ENCODE peak calls at places on chromosomes 12 and 14, in nine cellular contexts. L is Panc1, C is small intestine, R is foreskin fibroblast, Z is lower leg skin, P is lung, Y is fibroblast of mammary gland, Q is WERI-Rb-1, V is osteoblast. K is an unnamed sample.

GRCh38 chr14:35114036-35114435 is 7.8 kb downstream of the PPP2R3C start:
- DNase-seq in Q (no peak), Y (no peak), V (no peak), C (no peak), Z (no peak), R (no peak), P (no peak), L (no peak), K (no peak)

GRCh38 chr12:47882796-47883546 is 21.8 kb downstream of the VDR start:
- DNase-seq in C (peak; percentile 89), P (peak; percentile 60), R (no peak), Z (no peak), L (no peak), Q (no peak), V (peak; percentile 15), Y (no peak), K (no peak)

GRCh38 chr12:107179883-107180282 is 86.5 kb upstream of the CRY1 start:
- DNase-seq in R (no peak), Y (peak; percentile 13), C (no peak), V (no peak), L (no peak), Z (no peak), Q (no peak), P (no peak), K (no peak)

GRCh38 chr14:31410048-31410654 is 10.2 kb downstream of the HEATR5A start:
- DNase-seq in Y (no peak), Z (no peak), Q (no peak), L (no peak), R (no peak), C (no peak), P (no peak), V (no peak), K (no peak)

GRCh38 chr12:120015313-120015712 is 26.3 kb downstream of the BICDL1 start:
- DNase-seq in C (no peak), R (no peak), V (no peak), Z (no peak), Y (no peak), P (no peak), L (no peak), Q (no peak), K (no peak)

GRCh38 chr14:24204163-24205146 is 1.0 kb upstream of the TSSK4 start:
- DNase-seq in R (no peak), P (no peak), L (no peak), Q (no peak), Z (peak; percentile 20), C (no peak), Y (no peak), V (peak; percentile 18), K (no peak)

GRCh38 chr14:94173885-94174621 is at the start of gene PPP4R4:
- DNase-seq in R (peak; percentile 38), V (peak; percentile 98), P (peak; percentile 90), C (peak; percentile 61), Z (peak; percentile 96), L (no peak), Y (peak; percentile 54), Q (peak; percentile 98), K (peak; percentile 90)

GRCh38 chr12:32455607-32456063 is 56.3 kb downstream of the FGD4 start:
- DNase-seq in Q (no peak), V (peak; percentile 88), R (peak; percentile 48), C (peak; percentile 70), P (no peak), Y (peak; percentile 84), Z (no peak), L (peak; percentile 55), K (no peak)

GRCh38 chr12:40942326-40942725 is 245.8 kb upstream of the PDZRN4 start:
- DNase-seq in P (no peak), Y (peak; percentile 27), L (no peak), R (peak; percentile 2), V (no peak), C (no peak), Q (no peak), Z (no peak), K (no peak)

DNA sequence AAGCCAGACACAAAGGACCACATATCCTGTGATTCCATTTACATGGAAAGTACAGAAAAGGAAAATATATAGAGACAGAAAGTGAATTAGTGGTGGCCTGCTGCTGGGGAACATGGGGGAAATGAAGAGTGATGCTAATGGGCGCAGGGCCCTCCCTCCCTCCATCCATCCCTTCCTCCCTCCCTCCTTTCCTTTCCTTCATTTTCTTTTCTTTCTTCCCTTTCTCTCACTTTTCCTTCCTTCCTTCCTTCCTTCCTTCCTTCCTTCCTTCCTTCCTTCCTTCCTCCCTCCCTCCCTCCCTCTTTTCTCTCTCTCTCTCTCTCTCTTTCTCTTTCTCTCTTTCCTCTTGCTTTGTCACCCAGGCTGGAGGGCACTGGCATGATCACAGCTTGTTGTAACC is 37.3 kb downstream of the ARL6IP4 start:
- DNase-seq in P (no peak), Y (no peak), R (no peak), Z (no peak), L (no peak), C (no peak), Q (no peak), V (no peak), K (peak; percentile 5)
- H3K4me3 ChIP-seq in P (no peak overlapping the region), Y (no peak overlapping the region), R (no peak overlapping the region), Z (no peak overlapping the region), L (no peak overlapping the region), C (no peak overlapping the region), Q (no peak overlapping the region), V (no peak overlapping the region), K (no peak overlapping the region)

DNA sequence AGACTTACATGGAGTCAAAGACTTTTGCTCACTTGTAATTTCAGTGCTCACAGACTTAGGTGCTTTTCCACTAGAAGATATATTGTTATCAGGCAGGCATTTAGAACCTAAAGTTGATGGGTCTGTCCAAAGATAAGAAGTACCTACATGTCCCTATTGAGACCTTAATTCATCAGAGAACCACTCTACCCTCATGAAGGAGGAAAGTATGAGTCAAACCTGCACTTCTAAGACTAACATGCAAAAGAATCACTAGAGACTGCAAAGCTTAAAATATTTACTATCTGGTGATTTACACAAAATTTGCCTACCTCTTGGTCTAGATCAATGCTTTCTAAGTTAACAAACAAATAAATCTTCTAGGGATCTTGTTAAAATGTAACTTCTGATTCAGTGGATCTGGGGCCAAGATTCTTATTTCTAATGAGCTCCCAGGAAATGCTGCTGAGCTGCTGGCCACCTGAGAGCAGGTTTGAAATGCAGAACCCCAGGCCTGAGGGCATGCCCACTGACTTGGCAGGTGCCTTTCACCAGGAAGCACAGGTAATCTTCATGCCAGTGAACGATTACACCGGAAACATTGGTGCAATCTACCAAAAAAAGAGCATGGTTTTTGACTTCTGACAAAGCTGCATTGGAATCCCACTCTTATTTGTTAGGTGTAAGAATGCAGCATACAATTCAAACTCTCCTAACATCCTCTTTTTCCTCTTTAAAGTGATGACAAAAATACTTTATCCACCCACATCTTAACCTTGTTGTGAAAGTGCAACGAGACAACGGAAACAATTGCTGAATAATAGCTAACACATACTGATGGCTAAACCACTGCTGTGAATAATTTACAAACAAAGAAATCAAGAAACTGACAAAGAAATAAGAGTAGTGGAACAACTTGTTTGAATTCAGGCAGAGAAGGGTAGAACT is 214.2 kb downstream of the ADAMTS20 start:
- DNase-seq in R (no peak), C (no peak), Z (no peak), L (no peak), P (no peak), V (no peak), Y (peak; percentile 45), Q (no peak), K (no peak)
- H3K4me3 ChIP-seq in R (no peak overlapping the region), C (no peak overlapping the region), Z (no peak overlapping the region), L (no peak overlapping the region), P (no peak overlapping the region), V (no peak overlapping the region), Y (no peak overlapping the region), Q (no peak overlapping the region), K (no peak overlapping the region)

DNA sequence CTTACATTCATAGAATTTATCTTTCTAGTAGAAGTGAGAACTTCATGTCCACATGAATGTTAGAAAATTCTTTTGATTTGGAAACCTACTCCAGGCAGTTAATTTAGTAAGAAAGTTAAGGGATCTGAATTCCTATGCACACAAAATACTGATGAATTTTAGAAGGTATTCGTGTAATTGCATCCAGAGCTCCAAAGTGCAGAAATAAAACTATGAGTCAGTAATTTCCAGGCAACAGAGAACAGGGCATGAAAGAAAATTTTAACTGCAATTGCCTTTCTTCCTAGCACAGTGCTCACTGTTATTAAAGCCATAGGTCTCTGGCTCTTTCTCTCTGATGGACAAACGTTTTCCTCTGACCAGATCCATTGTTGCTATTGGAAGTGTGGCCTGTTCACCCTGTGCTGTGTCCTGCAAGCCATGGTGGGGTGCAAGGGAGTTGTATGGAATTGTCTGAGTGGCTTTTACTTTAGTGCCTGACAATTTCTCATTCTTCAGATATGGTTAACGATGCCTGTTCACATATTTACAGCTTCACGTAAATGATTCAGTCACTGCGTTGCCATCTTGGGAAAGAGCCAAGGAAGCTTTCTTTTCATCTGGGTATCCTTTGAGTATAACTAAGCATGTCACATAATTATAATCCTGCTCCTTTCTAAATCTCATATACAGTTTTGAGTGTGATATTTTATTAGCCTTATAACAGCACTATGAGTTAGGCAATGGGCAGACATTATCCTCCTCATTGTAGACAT is 145.1 kb downstream of the ACSS3 start:
- DNase-seq in Y (peak; percentile 36), Z (no peak), R (peak; percentile 39), C (no peak), V (no peak), P (no peak), L (no peak), Q (no peak), K (no peak)
- H3K4me3 ChIP-seq in Y (no peak overlapping the region), Z (no peak overlapping the region), R (no peak overlapping the region), C (no peak overlapping the region), V (no peak overlapping the region), P (no peak overlapping the region), L (no peak overlapping the region), Q (no peak overlapping the region), K (no peak overlapping the region)

GRCh38 chr12:52042706-52043385 is 8.4 kb upstream of the NR4A1 start:
- DNase-seq in Y (no peak), R (no peak), P (no peak), L (no peak), V (no peak), Q (no peak), C (no peak), Z (peak; percentile 86), K (peak; percentile 55)

GRCh38 chr12:52041032-52041431 is 10.2 kb upstream of the NR4A1 start:
- DNase-seq in V (no peak), R (no peak), P (no peak), C (no peak), Z (no peak), Y (no peak), L (no peak), Q (no peak), K (no peak)

GRCh38 chr12:52044284-52044983 is 6.8 kb upstream of the NR4A1 start:
- DNase-seq in Q (no peak), V (peak; percentile 99), L (no peak), C (no peak), Z (peak; percentile 95), Y (peak; percentile 94), R (peak; percentile 81), P (peak; percentile 52), K (peak; percentile 91)

GRCh38 chr12:52043386-52044212 is 7.6 kb upstream of the NR4A1 start:
- DNase-seq in Y (peak; percentile 83), Q (no peak), Z (peak; percentile 87), R (peak; percentile 47), V (peak; percentile 95), P (no peak), L (no peak), C (no peak), K (peak; percentile 95)

DNA sequence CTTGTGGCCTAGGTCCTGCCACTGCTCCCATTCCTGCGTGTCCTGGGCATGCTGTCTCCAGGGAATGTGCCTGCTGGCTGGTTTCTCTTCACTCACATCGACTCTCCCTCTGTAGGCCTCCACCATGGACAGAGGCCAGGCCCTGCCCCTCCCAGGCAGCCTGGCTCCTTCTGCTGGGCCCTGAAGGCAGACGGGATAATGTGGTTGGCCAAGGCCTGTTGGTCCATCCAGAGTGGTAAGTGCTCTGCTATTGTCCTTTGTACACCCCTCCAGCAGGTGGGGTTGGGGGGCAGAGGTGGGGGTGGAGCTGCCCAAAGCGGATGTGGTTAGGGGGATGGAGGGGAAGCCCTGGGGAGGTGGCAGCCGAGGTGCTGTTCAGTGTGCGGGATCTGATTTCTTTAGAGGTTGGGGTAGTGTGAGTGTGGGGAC is 9.5 kb upstream of the NR4A1 start:
- DNase-seq in P (no peak), Y (no peak), R (peak; percentile 43), Q (no peak), Z (peak; percentile 87), C (no peak), L (no peak), V (no peak), K (peak; percentile 67)
- H3K4me3 ChIP-seq in P (no peak overlapping the region), Y (no peak overlapping the region), R (no peak overlapping the region), Q (no peak overlapping the region), Z (no peak overlapping the region), C (no peak overlapping the region), L (no peak overlapping the region), V (no peak overlapping the region), K (no peak overlapping the region)

K was measured in aorta.